ENCODE peak calls at places on chromosomes 16 and 17, in four cellular contexts. One of them, this sample, is unnamed.

GRCh38 chr16:24539850-24540484 is 601 bp downstream of the RBBP6 start:
- DNase-seq in OCI-LY7: no peak
- DNase-seq in neural progenitor cell: peak
- DNase-seq in Caco-2: peak
- DNase-seq in this sample: peak

GRCh38 chr17:63832455-63832854 is 5.0 kb upstream of the FTSJ3 start:
- DNase-seq in OCI-LY7: no peak
- DNase-seq in neural progenitor cell: no peak
- DNase-seq in Caco-2: no peak
- DNase-seq in this sample: no peak

GRCh38 chr17:80220709-80221215 is 535 bp downstream of the SLC26A11 start:
- DNase-seq in OCI-LY7: no peak
- DNase-seq in neural progenitor cell: peak
- DNase-seq in Caco-2: no peak
- DNase-seq in this sample: no peak

GRCh38 chr16:28101533-28101890 is 38.0 kb upstream of the GSG1L start:
- DNase-seq in OCI-LY7: no peak
- DNase-seq in neural progenitor cell: no peak
- DNase-seq in Caco-2: no peak
- DNase-seq in this sample: no peak

GRCh38 chr17:39867084-39867890 is 715 bp upstream of the ZPBP2 start:
- DNase-seq in OCI-LY7: no peak
- DNase-seq in neural progenitor cell: no peak
- DNase-seq in Caco-2: no peak
- DNase-seq in this sample: no peak

GRCh38 chr17:14545156-14545906 is 244.4 kb downstream of the HS3ST3B1 start:
- DNase-seq in OCI-LY7: peak
- DNase-seq in neural progenitor cell: peak
- DNase-seq in Caco-2: no peak
- DNase-seq in this sample: no peak

GRCh38 chr16:87707097-87707496 is 58.7 kb downstream of the KLHDC4 start:
- DNase-seq in OCI-LY7: no peak
- DNase-seq in neural progenitor cell: peak
- DNase-seq in Caco-2: no peak
- DNase-seq in this sample: no peak

GRCh38 chr16:15041260-15042011 is 14.4 kb downstream of the NTAN1 start:
- DNase-seq in OCI-LY7: no peak
- DNase-seq in neural progenitor cell: peak
- DNase-seq in Caco-2: no peak
- DNase-seq in this sample: peak

GRCh38 chr16:67641779-67642708 is 2.9 kb upstream of the CARMIL2 start:
- DNase-seq in OCI-LY7: no peak
- DNase-seq in neural progenitor cell: no peak
- DNase-seq in Caco-2: no peak
- DNase-seq in this sample: peak

GRCh38 chr16:77711775-77712174 is 10.5 kb upstream of the NUDT7 start:
- DNase-seq in OCI-LY7: no peak
- DNase-seq in neural progenitor cell: no peak
- DNase-seq in Caco-2: no peak
- DNase-seq in this sample: no peak

GRCh38 chr17:17362531-17362930 is 59.4 kb downstream of the NT5M start:
- DNase-seq in OCI-LY7: no peak
- DNase-seq in neural progenitor cell: no peak
- DNase-seq in Caco-2: no peak
- DNase-seq in this sample: no peak

GRCh38 chr16:79509221-79509631 is 91.3 kb downstream of the MAF start:
- DNase-seq in OCI-LY7: no peak
- DNase-seq in neural progenitor cell: peak
- DNase-seq in Caco-2: no peak
- DNase-seq in this sample: no peak

GRCh38 chr17:35088647-35088910 is 25.1 kb upstream of the RFFL start:
- DNase-seq in OCI-LY7: peak
- DNase-seq in neural progenitor cell: peak
- DNase-seq in Caco-2: no peak
- DNase-seq in this sample: no peak

GRCh38 chr17:791807-792206 is 9.7 kb downstream of the MRM3 start:
- DNase-seq in OCI-LY7: no peak
- DNase-seq in neural progenitor cell: no peak
- DNase-seq in Caco-2: no peak
- DNase-seq in this sample: no peak

GRCh38 chr17:20989481-20989880 is 53.3 kb downstream of the USP22 start:
- DNase-seq in OCI-LY7: no peak
- DNase-seq in neural progenitor cell: no peak
- DNase-seq in Caco-2: no peak
- DNase-seq in this sample: no peak

DNA sequence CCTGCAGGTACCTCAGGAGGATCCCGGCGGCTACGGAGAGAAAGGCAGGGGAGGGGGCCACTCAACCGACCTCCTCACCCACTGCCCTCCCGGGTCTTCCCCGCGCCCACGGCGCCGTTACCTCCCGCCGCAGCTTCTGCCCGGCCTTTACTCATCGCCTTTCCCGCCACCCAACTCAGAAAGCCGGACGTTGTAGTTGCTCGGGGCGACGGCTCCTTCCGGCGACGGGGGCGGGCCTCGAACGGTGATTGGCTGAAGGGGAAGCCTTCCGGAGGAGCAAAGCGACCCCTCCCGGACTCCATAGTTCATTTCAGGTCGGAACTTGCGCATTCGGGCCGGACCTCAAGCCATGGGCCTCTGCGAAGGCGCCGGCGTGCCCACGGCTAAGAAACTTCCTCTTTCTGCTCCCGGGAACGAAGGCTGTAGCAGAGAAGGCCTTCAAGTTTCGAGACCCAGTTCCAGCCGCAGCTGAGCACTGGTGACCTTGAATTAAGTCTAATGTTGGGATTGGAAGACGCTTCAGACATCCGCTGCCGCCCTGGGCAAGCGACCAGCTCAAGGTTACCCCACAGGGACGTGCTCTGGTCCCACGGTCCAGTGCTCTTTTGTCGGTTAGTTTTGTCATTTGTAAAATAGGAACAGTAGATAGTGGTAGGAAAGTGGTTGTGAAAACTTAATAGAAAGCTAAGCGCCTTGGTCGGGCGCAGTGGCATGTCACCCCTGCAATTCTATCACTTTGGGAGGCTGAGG is at the start of gene PSMC3IP:
- DNase-seq in OCI-LY7: peak
- DNase-seq in neural progenitor cell: peak
- DNase-seq in Caco-2: peak
- DNase-seq in this sample: peak
- H3K4me3 ChIP-seq in OCI-LY7: peak
- H3K4me3 ChIP-seq in neural progenitor cell: peak
- H3K4me3 ChIP-seq in Caco-2: peak
- H3K4me3 ChIP-seq in this sample: peak

DNA sequence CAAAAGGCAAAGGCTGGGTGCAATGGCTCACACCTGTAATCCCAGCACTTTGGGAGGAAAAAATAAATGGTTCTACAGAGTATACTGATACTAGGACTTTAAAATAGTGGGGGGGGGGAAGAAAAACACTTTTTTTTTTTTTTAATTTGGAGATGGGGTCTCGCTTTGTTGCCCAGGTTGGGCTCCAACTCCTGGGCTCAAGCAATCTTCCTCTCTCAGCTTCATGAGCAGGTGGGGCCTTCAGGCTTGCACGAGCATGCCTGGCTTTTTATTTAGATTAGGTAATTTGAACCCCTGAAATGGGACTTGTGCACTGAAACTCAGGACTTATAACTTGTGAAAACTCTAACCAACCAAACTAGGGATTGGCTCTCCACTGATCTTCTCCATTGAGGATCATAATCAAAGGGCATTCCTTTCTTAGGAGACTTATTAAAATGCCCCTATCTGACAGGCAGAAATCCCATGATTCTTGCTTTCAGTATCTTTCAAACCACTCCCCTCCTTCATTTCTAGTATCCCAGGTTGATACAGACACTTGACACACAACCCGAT is 16.9 kb downstream of the GRB2 start:
- DNase-seq in OCI-LY7: no peak
- DNase-seq in neural progenitor cell: no peak
- DNase-seq in Caco-2: no peak
- DNase-seq in this sample: no peak
- TF ChIP-seq CTCF in OCI-LY7: no peak
- TF ChIP-seq CTCF in neural progenitor cell: no peak
- TF ChIP-seq CTCF in Caco-2: no peak
- TF ChIP-seq CTCF in this sample: no peak

GRCh38 chr17:66952681-66953638 is 11.5 kb upstream of the CACNG4 start:
- DNase-seq in OCI-LY7: no peak
- DNase-seq in neural progenitor cell: no peak
- DNase-seq in Caco-2: peak
- DNase-seq in this sample: no peak
- H3K4me3 ChIP-seq in OCI-LY7: no peak
- H3K4me3 ChIP-seq in neural progenitor cell: no peak
- H3K4me3 ChIP-seq in Caco-2: no peak
- H3K4me3 ChIP-seq in this sample: no peak

GRCh38 chr17:76433693-76434092 is 19.3 kb downstream of the UBE2O start:
- DNase-seq in OCI-LY7: peak
- DNase-seq in neural progenitor cell: no peak
- DNase-seq in Caco-2: no peak
- DNase-seq in this sample: no peak

GRCh38 chr17:76431509-76431908 is 21.4 kb downstream of the UBE2O start:
- DNase-seq in OCI-LY7: no peak
- DNase-seq in neural progenitor cell: no peak
- DNase-seq in Caco-2: no peak
- DNase-seq in this sample: no peak

GRCh38 chr17:76432004-76432403 is 20.9 kb downstream of the UBE2O start:
- DNase-seq in OCI-LY7: peak
- DNase-seq in neural progenitor cell: no peak
- DNase-seq in Caco-2: no peak
- DNase-seq in this sample: no peak

GRCh38 chr17:76434870-76435269 is 18.1 kb downstream of the UBE2O start:
- DNase-seq in OCI-LY7: no peak
- DNase-seq in neural progenitor cell: no peak
- DNase-seq in Caco-2: no peak
- DNase-seq in this sample: no peak

DNA sequence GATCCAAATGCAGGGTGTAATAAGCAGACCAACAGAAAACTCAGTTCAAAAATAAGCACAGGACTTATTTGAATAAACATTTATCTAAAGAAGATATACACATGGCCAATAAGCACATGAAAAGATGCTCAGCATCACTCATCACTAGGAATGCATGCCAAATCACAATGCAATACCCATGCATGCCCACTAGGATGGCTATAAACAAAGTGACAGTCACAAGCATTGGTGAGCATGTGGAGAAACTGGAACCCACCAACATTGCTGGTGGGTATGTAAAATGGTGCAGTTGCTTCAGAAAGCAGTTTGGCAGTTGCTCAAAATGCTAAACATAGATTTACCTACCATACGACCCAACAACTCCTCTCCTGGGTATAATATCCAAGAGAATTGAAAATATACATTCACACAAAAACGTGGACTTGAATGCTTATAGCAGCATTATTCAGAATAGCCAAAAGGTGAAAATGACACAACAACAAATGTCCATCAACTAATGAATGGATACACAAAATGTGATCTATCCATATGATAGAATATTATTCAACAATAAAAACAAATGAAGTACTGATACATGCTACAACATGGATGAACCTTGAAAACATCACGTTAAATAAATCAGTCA is 20.1 kb downstream of the UBE2O start:
- DNase-seq in OCI-LY7: peak
- DNase-seq in neural progenitor cell: peak
- DNase-seq in Caco-2: no peak
- DNase-seq in this sample: peak
- TF ChIP-seq CTCF in OCI-LY7: peak
- TF ChIP-seq CTCF in neural progenitor cell: peak
- TF ChIP-seq CTCF in Caco-2: peak
- TF ChIP-seq CTCF in this sample: peak

GRCh38 chr17:36933174-36934143 is 3.8 kb upstream of the LHX1 start:
- DNase-seq in OCI-LY7: no peak
- DNase-seq in neural progenitor cell: peak
- DNase-seq in Caco-2: no peak
- DNase-seq in this sample: no peak
- H3K4me3 ChIP-seq in OCI-LY7: no peak
- H3K4me3 ChIP-seq in neural progenitor cell: peak
- H3K4me3 ChIP-seq in Caco-2: no peak
- H3K4me3 ChIP-seq in this sample: no peak

DNA sequence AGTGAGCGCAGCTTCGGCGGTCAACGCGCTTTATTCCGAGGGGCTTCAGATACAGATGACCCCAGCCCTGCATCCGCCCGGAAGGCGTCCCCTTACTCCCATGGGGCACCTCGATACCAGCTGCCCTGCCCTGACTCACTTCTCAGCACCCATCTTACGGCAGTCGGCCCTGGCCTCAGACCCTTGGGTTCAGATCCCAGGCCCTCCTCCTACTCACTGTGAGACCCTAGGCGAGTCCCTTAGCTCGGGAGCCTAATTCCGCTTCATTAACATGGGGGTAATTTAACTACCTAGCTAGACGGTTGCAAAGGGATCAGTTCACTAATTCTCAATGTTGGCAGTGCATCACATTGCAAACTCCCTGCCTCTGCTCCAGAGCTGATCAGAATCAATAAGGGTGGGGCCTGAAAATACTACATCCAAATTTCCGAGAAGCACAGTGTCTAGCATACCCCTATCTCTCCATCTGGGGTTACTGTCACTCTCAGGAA is 281 bp upstream of the FLOT2 start:
- DNase-seq in OCI-LY7: no peak
- DNase-seq in neural progenitor cell: no peak
- DNase-seq in Caco-2: no peak
- DNase-seq in this sample: no peak
- TF ChIP-seq CTCF in OCI-LY7: no peak
- TF ChIP-seq CTCF in neural progenitor cell: no peak
- TF ChIP-seq CTCF in Caco-2: no peak
- TF ChIP-seq CTCF in this sample: no peak

GRCh38 chr17:61397086-61397842 is 2.4 kb upstream of the TBX2 start:
- DNase-seq in OCI-LY7: no peak
- DNase-seq in neural progenitor cell: peak
- DNase-seq in Caco-2: no peak
- DNase-seq in this sample: no peak

GRCh38 chr17:61396586-61397085 is 3.0 kb upstream of the TBX2 start:
- DNase-seq in OCI-LY7: no peak
- DNase-seq in neural progenitor cell: no peak
- DNase-seq in Caco-2: no peak
- DNase-seq in this sample: no peak

GRCh38 chr17:61399131-61400057 is at the start of gene TBX2:
- DNase-seq in OCI-LY7: no peak
- DNase-seq in neural progenitor cell: peak
- DNase-seq in Caco-2: peak
- DNase-seq in this sample: peak

GRCh38 chr17:61400058-61400785 is 579 bp downstream of the TBX2 start:
- DNase-seq in OCI-LY7: no peak
- DNase-seq in neural progenitor cell: peak
- DNase-seq in Caco-2: peak
- DNase-seq in this sample: peak

GRCh38 chr17:61398721-61399130 is 917 bp upstream of the TBX2 start:
- DNase-seq in OCI-LY7: no peak
- DNase-seq in neural progenitor cell: peak
- DNase-seq in Caco-2: no peak
- DNase-seq in this sample: no peak
- H3K4me3 ChIP-seq in OCI-LY7: no peak
- H3K4me3 ChIP-seq in neural progenitor cell: peak
- H3K4me3 ChIP-seq in Caco-2: peak
- H3K4me3 ChIP-seq in this sample: peak

DNA sequence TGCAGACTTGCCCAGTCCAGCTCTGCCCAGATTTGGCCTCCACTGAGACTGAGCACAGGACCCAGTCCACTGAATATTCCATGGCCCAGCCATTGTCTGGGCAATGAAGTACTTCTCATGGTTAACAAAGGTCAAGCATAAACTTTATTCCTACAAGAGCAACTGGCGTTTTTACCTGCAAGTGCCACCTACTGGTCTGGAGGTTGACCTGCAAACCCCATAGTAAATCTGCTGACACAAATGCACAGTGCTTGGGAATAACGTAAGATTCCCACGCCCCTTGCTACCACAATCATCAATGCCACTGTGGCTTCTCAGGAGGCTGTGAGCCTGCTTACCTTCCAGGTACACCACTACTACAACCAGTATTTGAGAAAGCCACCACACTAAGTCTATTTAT is 170.2 kb downstream of the CEP112 start:
- DNase-seq in OCI-LY7: peak
- DNase-seq in neural progenitor cell: no peak
- DNase-seq in Caco-2: no peak
- DNase-seq in this sample: no peak
- TF ChIP-seq CTCF in OCI-LY7: peak
- TF ChIP-seq CTCF in neural progenitor cell: peak
- TF ChIP-seq CTCF in Caco-2: peak
- TF ChIP-seq CTCF in this sample: no peak